ENCODE peak calls at places on chromosomes 4 and X, in seven cellular contexts. C is stimulated activated CD4-positive, alpha-beta T cell treated with anti-CD3 and anti-CD28 coated beads, TNF-alpha, amount 100 ng/mL, for 4 hours; J is Calu3; B is NCI-H1417; N is naive thymus-derived CD8-positive, alpha-beta T cell; X is erythroblast; O is activated B cell treated with CpG ODN at 0.5 μM for 24 hours. K is an unnamed sample.

GRCh38 chr4:10008208-10009005 is 12.9 kb downstream of the SLC2A9 start:
- DNase-seq in C (no peak), J (no peak), B (peak), N (no peak), X (no peak), O (no peak), K (no peak)

GRCh38 chr4:130026185-130026584 is 930.2 kb downstream of the C4orf33 start:
- DNase-seq in C (no peak), J (no peak), B (peak), N (no peak), X (no peak), O (no peak), K (no peak)

GRCh38 chr4:77040265-77040664 is 35.5 kb downstream of the CCNI start:
- DNase-seq in C (no peak), J (no peak), B (no peak), N (no peak), X (no peak), O (no peak), K (no peak)

GRCh38 chr4:76012388-76012801 is 5.1 kb upstream of the CXCL9 start:
- DNase-seq in C (no peak), J (no peak), B (no peak), N (no peak), X (no peak), O (no peak), K (no peak)

GRCh38 chrX:110569506-110569905 is 210.9 kb downstream of the RTL9 start:
- DNase-seq in C (no peak), J (no peak), B (no peak), N (no peak), X (no peak), O (no peak), K (no peak)

GRCh38 chr4:152992027-152992426 is 55.9 kb downstream of the FHDC1 start:
- DNase-seq in C (no peak), J (peak), B (peak), N (no peak), X (no peak), O (no peak), K (peak)

GRCh38 chr4:87399954-87400353 is 9.0 kb upstream of the HSD17B11 start:
- DNase-seq in C (no peak), J (no peak), B (no peak), N (no peak), X (no peak), O (no peak), K (no peak)

GRCh38 chr4:119946359-119946758 is 120.3 kb downstream of the MAD2L1 start:
- DNase-seq in C (no peak), J (no peak), B (no peak), N (no peak), X (no peak), O (no peak), K (no peak)

GRCh38 chrX:3743821-3744439 is 30.5 kb upstream of the PRKX start:
- DNase-seq in C (peak), J (no peak), B (no peak), N (peak), X (peak), O (no peak), K (peak)

GRCh38 chr4:12881945-12882589 is 602.1 kb downstream of the RAB28 start:
- DNase-seq in C (no peak), J (no peak), B (no peak), N (no peak), X (no peak), O (no peak), K (no peak)

GRCh38 chr4:3862640-3863420 is 96.6 kb downstream of the ADRA2C start:
- DNase-seq in C (no peak), J (no peak), B (peak), N (no peak), X (no peak), O (no peak), K (no peak)

GRCh38 chr4:96326846-96327245 is 487.0 kb downstream of the PDHA2 start:
- DNase-seq in C (no peak), J (no peak), B (no peak), N (no peak), X (no peak), O (no peak), K (no peak)

GRCh38 chr4:106273831-106274230 is 42.2 kb downstream of the TBCK start:
- DNase-seq in C (no peak), J (no peak), B (no peak), N (no peak), X (no peak), O (no peak), K (no peak)

GRCh38 chr4:152316969-152317368 is 218.9 kb downstream of the FBXW7 start:
- DNase-seq in C (no peak), J (no peak), B (no peak), N (no peak), X (no peak), O (no peak), K (no peak)

GRCh38 chr4:165129924-165130323 is 17.3 kb upstream of the TMEM192 start:
- DNase-seq in C (no peak), J (no peak), B (no peak), N (no peak), X (no peak), O (no peak), K (no peak)

GRCh38 chr4:89586864-89587263 is 250.1 kb downstream of the SNCA start:
- DNase-seq in C (no peak), J (no peak), B (peak), N (no peak), X (peak), O (no peak), K (no peak)

GRCh38 chr4:9703391-9703790 is 78.0 kb upstream of the DRD5 start:
- DNase-seq in C (peak), J (peak), B (peak), N (peak), X (peak), O (peak), K (peak)

GRCh38 chrX:121479406-121479805 is 432.0 kb downstream of the GLUD2 start:
- DNase-seq in C (no peak), J (no peak), B (peak), N (no peak), X (no peak), O (no peak), K (no peak)

GRCh38 chr4:108313546-108314339 is 145.0 kb upstream of the LEF1 start:
- DNase-seq in C (no peak), J (no peak), B (no peak), N (no peak), X (no peak), O (no peak), K (no peak)

GRCh38 chr4:94578195-94578594 is 126.5 kb downstream of the PDLIM5 start:
- DNase-seq in C (no peak), J (no peak), B (peak), N (no peak), X (no peak), O (no peak), K (no peak)

GRCh38 chr4:182932651-182933050 is 15.5 kb upstream of the DCTD start:
- DNase-seq in C (no peak), J (no peak), B (no peak), N (no peak), X (no peak), O (no peak), K (no peak)

GRCh38 chr4:37666625-37667071 is 19.5 kb downstream of the RELL1 start:
- DNase-seq in C (no peak), J (peak), B (no peak), N (no peak), X (no peak), O (no peak), K (peak)

GRCh38 chr4:64539234-64539849 is 130.1 kb upstream of the TECRL start:
- DNase-seq in C (no peak), J (peak), B (peak), N (no peak), X (peak), O (no peak), K (peak)

GRCh38 chrX:116278819-116279218 is 108.3 kb downstream of the AGTR2 start:
- DNase-seq in C (no peak), J (no peak), B (no peak), N (no peak), X (no peak), O (no peak), K (peak)

GRCh38 chr4:150375025-150375424 is 206.9 kb upstream of the MAB21L2 start:
- DNase-seq in C (no peak), J (no peak), B (no peak), N (no peak), X (no peak), O (no peak), K (no peak)

GRCh38 chr4:168335621-168336020 is 17.1 kb upstream of the DDX60 start:
- DNase-seq in C (no peak), J (no peak), B (no peak), N (no peak), X (no peak), O (no peak), K (no peak)

GRCh38 chr4:3462790-3463415 is at the start of gene DOK7:
- DNase-seq in C (no peak), J (peak), B (peak), N (no peak), X (no peak), O (no peak), K (no peak)

GRCh38 chrX:24487576-24487975 is 22.5 kb downstream of the PDK3 start:
- DNase-seq in C (no peak), J (peak), B (peak), N (no peak), X (peak), O (no peak), K (no peak)

GRCh38 chr4:58064618-58065017 is 954.4 kb upstream of the IGFBP7 start:
- DNase-seq in C (no peak), J (no peak), B (no peak), N (no peak), X (no peak), O (no peak), K (no peak)

GRCh38 chr4:4762909-4763814 is 96.3 kb upstream of the MSX1 start:
- DNase-seq in C (no peak), J (peak), B (no peak), N (no peak), X (no peak), O (peak), K (no peak)

GRCh38 chr4:186037692-186038658 is 31.0 kb upstream of the TLR3 start:
- DNase-seq in C (no peak), J (peak), B (peak), N (no peak), X (peak), O (no peak), K (peak)

GRCh38 chr4:137408527-137409177 is 123.6 kb downstream of the PCDH18 start:
- DNase-seq in C (no peak), J (no peak), B (peak), N (no peak), X (no peak), O (no peak), K (peak)

GRCh38 chr4:127383666-127384065 is 249.1 kb upstream of the INTU start:
- DNase-seq in C (no peak), J (no peak), B (no peak), N (no peak), X (no peak), O (no peak), K (no peak)

GRCh38 chr4:110793381-110793801 is 170.5 kb upstream of the PITX2 start:
- DNase-seq in C (no peak), J (no peak), B (no peak), N (no peak), X (no peak), O (no peak), K (no peak)

GRCh38 chr4:177032341-177032740 is 239.6 kb upstream of the VEGFC start:
- DNase-seq in C (no peak), J (no peak), B (no peak), N (no peak), X (no peak), O (no peak), K (no peak)

GRCh38 chrX:8520791-8521190 is 56.2 kb downstream of the VCX3B start:
- DNase-seq in C (no peak), J (no peak), B (no peak), N (no peak), X (no peak), O (no peak), K (no peak)

GRCh38 chrX:85111347-85111746 is 107.7 kb downstream of the APOOL start:
- DNase-seq in C (no peak), J (no peak), B (peak), N (no peak), X (peak), O (no peak), K (peak)

GRCh38 chrX:33171071-33171470 is 40.3 kb downstream of the DMD start:
- DNase-seq in C (no peak), J (no peak), B (no peak), N (no peak), X (no peak), O (no peak), K (no peak)

GRCh38 chrX:67717571-67717970 is 173.8 kb downstream of the AR start:
- DNase-seq in C (no peak), J (no peak), B (no peak), N (no peak), X (no peak), O (no peak), K (no peak)

GRCh38 chrX:151153086-151153485 is 23.3 kb upstream of the GPR50 start:
- DNase-seq in C (no peak), J (peak), B (peak), N (no peak), X (no peak), O (no peak), K (no peak)